ENCODE peak calls at places on chromosomes 13 and 19, in four cellular contexts. One of them, this sample, is unnamed.
A peak's percentile ranks its signal among the peaks of the same experiment; 100 is the strongest.

GRCh38 chr19:34675250-34675649 is 1.7 kb downstream of the SCGB2B2 start:
- DNase-seq in activated CD4-positive, CD25-positive, alpha-beta regulatory T cell: no peak
- DNase-seq in activated CD4-positive, alpha-beta T cell treated with anti-CD3 and anti-CD28 coated beads, Interleukin-2, amount 50 U/mL, for 48 hours: no peak
- DNase-seq in GM13976: no peak
- DNase-seq in this sample: no peak

GRCh38 chr19:343451-343931 is 1.1 kb downstream of the MIER2 start:
- DNase-seq in activated CD4-positive, CD25-positive, alpha-beta regulatory T cell: no peak
- DNase-seq in activated CD4-positive, alpha-beta T cell treated with anti-CD3 and anti-CD28 coated beads, Interleukin-2, amount 50 U/mL, for 48 hours: no peak
- DNase-seq in GM13976: no peak
- DNase-seq in this sample: no peak

GRCh38 chr13:81664872-81665271 is 1323.9 kb upstream of the SPRY2 start:
- DNase-seq in activated CD4-positive, alpha-beta T cell treated with anti-CD3 and anti-CD28 coated beads, Interleukin-2, amount 50 U/mL, for 48 hours: no peak
- DNase-seq in activated CD4-positive, CD25-positive, alpha-beta regulatory T cell: no peak
- DNase-seq in GM13976: no peak
- DNase-seq in this sample: no peak

GRCh38 chr19:13869324-13869723 is 7.6 kb upstream of the NANOS3 start:
- DNase-seq in activated CD4-positive, CD25-positive, alpha-beta regulatory T cell: no peak
- DNase-seq in activated CD4-positive, alpha-beta T cell treated with anti-CD3 and anti-CD28 coated beads, Interleukin-2, amount 50 U/mL, for 48 hours: no peak
- DNase-seq in GM13976: no peak
- DNase-seq in this sample: no peak

GRCh38 chr13:44921931-44922758 is 67.1 kb downstream of the NUFIP1 start:
- DNase-seq in GM13976: no peak
- DNase-seq in activated CD4-positive, alpha-beta T cell treated with anti-CD3 and anti-CD28 coated beads, Interleukin-2, amount 50 U/mL, for 48 hours: no peak
- DNase-seq in activated CD4-positive, CD25-positive, alpha-beta regulatory T cell: no peak
- DNase-seq in this sample: peak; percentile 100

GRCh38 chr19:12792853-12793289 is 1.6 kb downstream of the JUNB start:
- DNase-seq in GM13976: no peak
- DNase-seq in activated CD4-positive, CD25-positive, alpha-beta regulatory T cell: no peak
- DNase-seq in activated CD4-positive, alpha-beta T cell treated with anti-CD3 and anti-CD28 coated beads, Interleukin-2, amount 50 U/mL, for 48 hours: no peak
- DNase-seq in this sample: no peak

GRCh38 chr19:18879579-18880373 is 16.2 kb downstream of the CERS1 start:
- DNase-seq in GM13976: no peak
- DNase-seq in activated CD4-positive, CD25-positive, alpha-beta regulatory T cell: no peak
- DNase-seq in activated CD4-positive, alpha-beta T cell treated with anti-CD3 and anti-CD28 coated beads, Interleukin-2, amount 50 U/mL, for 48 hours: peak; percentile 39
- DNase-seq in this sample: peak; percentile 29

GRCh38 chr19:8392017-8392591 is 1.9 kb downstream of the RAB11B start:
- DNase-seq in activated CD4-positive, alpha-beta T cell treated with anti-CD3 and anti-CD28 coated beads, Interleukin-2, amount 50 U/mL, for 48 hours: no peak
- DNase-seq in GM13976: no peak
- DNase-seq in activated CD4-positive, CD25-positive, alpha-beta regulatory T cell: no peak
- DNase-seq in this sample: peak; percentile 40

GRCh38 chr19:17394891-17395415 is 957 bp upstream of the CCDC194 start:
- DNase-seq in activated CD4-positive, CD25-positive, alpha-beta regulatory T cell: peak; percentile 25
- DNase-seq in activated CD4-positive, alpha-beta T cell treated with anti-CD3 and anti-CD28 coated beads, Interleukin-2, amount 50 U/mL, for 48 hours: peak; percentile 90
- DNase-seq in GM13976: peak; percentile 83
- DNase-seq in this sample: no peak

GRCh38 chr13:99383946-99384345 is 76.7 kb upstream of the GPR183 start:
- DNase-seq in activated CD4-positive, CD25-positive, alpha-beta regulatory T cell: no peak
- DNase-seq in activated CD4-positive, alpha-beta T cell treated with anti-CD3 and anti-CD28 coated beads, Interleukin-2, amount 50 U/mL, for 48 hours: peak; percentile 45
- DNase-seq in GM13976: no peak
- DNase-seq in this sample: no peak

GRCh38 chr13:64675256-64675892 is 2554.8 kb downstream of the PCDH9 start:
- DNase-seq in activated CD4-positive, alpha-beta T cell treated with anti-CD3 and anti-CD28 coated beads, Interleukin-2, amount 50 U/mL, for 48 hours: no peak
- DNase-seq in activated CD4-positive, CD25-positive, alpha-beta regulatory T cell: no peak
- DNase-seq in GM13976: no peak
- DNase-seq in this sample: peak; percentile 12

GRCh38 chr13:31048521-31048920 is 113.2 kb downstream of the HSPH1 start:
- DNase-seq in GM13976: no peak
- DNase-seq in activated CD4-positive, alpha-beta T cell treated with anti-CD3 and anti-CD28 coated beads, Interleukin-2, amount 50 U/mL, for 48 hours: no peak
- DNase-seq in activated CD4-positive, CD25-positive, alpha-beta regulatory T cell: no peak
- DNase-seq in this sample: no peak

GRCh38 chr19:3028305-3029069 is 593 bp downstream of the TLE2 start:
- DNase-seq in activated CD4-positive, alpha-beta T cell treated with anti-CD3 and anti-CD28 coated beads, Interleukin-2, amount 50 U/mL, for 48 hours: no peak
- DNase-seq in GM13976: no peak
- DNase-seq in activated CD4-positive, CD25-positive, alpha-beta regulatory T cell: no peak
- DNase-seq in this sample: no peak

GRCh38 chr19:10812902-10813404 is 23.1 kb downstream of the TMED1 start:
- DNase-seq in activated CD4-positive, CD25-positive, alpha-beta regulatory T cell: no peak
- DNase-seq in activated CD4-positive, alpha-beta T cell treated with anti-CD3 and anti-CD28 coated beads, Interleukin-2, amount 50 U/mL, for 48 hours: peak; percentile 55
- DNase-seq in GM13976: no peak
- DNase-seq in this sample: peak; percentile 88

GRCh38 chr19:1259873-1260748 is 9.0 kb upstream of the CIRBP start:
- DNase-seq in GM13976: no peak
- DNase-seq in activated CD4-positive, alpha-beta T cell treated with anti-CD3 and anti-CD28 coated beads, Interleukin-2, amount 50 U/mL, for 48 hours: peak; percentile 69
- DNase-seq in activated CD4-positive, CD25-positive, alpha-beta regulatory T cell: peak; percentile 37
- DNase-seq in this sample: no peak

GRCh38 chr13:110831437-110832204 is 83.2 kb downstream of the ANKRD10 start:
- DNase-seq in activated CD4-positive, alpha-beta T cell treated with anti-CD3 and anti-CD28 coated beads, Interleukin-2, amount 50 U/mL, for 48 hours: no peak
- DNase-seq in activated CD4-positive, CD25-positive, alpha-beta regulatory T cell: no peak
- DNase-seq in GM13976: no peak
- DNase-seq in this sample: no peak

GRCh38 chr19:18203408-18203862 is 407 bp downstream of the RAB3A start:
- DNase-seq in GM13976: no peak
- DNase-seq in activated CD4-positive, CD25-positive, alpha-beta regulatory T cell: peak; percentile 51
- DNase-seq in activated CD4-positive, alpha-beta T cell treated with anti-CD3 and anti-CD28 coated beads, Interleukin-2, amount 50 U/mL, for 48 hours: peak; percentile 50
- DNase-seq in this sample: no peak

GRCh38 chr13:94325660-94326059 is 153.8 kb downstream of the DCT start:
- DNase-seq in activated CD4-positive, alpha-beta T cell treated with anti-CD3 and anti-CD28 coated beads, Interleukin-2, amount 50 U/mL, for 48 hours: no peak
- DNase-seq in activated CD4-positive, CD25-positive, alpha-beta regulatory T cell: no peak
- DNase-seq in GM13976: no peak
- DNase-seq in this sample: peak; percentile 86

GRCh38 chr13:98869408-98870090 is 108.3 kb downstream of the DOCK9 start:
- DNase-seq in activated CD4-positive, alpha-beta T cell treated with anti-CD3 and anti-CD28 coated beads, Interleukin-2, amount 50 U/mL, for 48 hours: no peak
- DNase-seq in activated CD4-positive, CD25-positive, alpha-beta regulatory T cell: no peak
- DNase-seq in GM13976: peak; percentile 43
- DNase-seq in this sample: peak; percentile 26

GRCh38 chr19:50551713-50552187 is 16.5 kb downstream of the LRRC4B start:
- DNase-seq in GM13976: no peak
- DNase-seq in activated CD4-positive, CD25-positive, alpha-beta regulatory T cell: no peak
- DNase-seq in activated CD4-positive, alpha-beta T cell treated with anti-CD3 and anti-CD28 coated beads, Interleukin-2, amount 50 U/mL, for 48 hours: no peak
- DNase-seq in this sample: no peak

GRCh38 chr19:43470288-43470687 is 4.9 kb upstream of the LYPD3 start:
- DNase-seq in activated CD4-positive, CD25-positive, alpha-beta regulatory T cell: no peak
- DNase-seq in GM13976: no peak
- DNase-seq in activated CD4-positive, alpha-beta T cell treated with anti-CD3 and anti-CD28 coated beads, Interleukin-2, amount 50 U/mL, for 48 hours: peak; percentile 40
- DNase-seq in this sample: no peak

GRCh38 chr13:40673414-40673813 is 7.0 kb upstream of the FOXO1 start:
- DNase-seq in activated CD4-positive, CD25-positive, alpha-beta regulatory T cell: no peak
- DNase-seq in GM13976: no peak
- DNase-seq in activated CD4-positive, alpha-beta T cell treated with anti-CD3 and anti-CD28 coated beads, Interleukin-2, amount 50 U/mL, for 48 hours: no peak
- DNase-seq in this sample: no peak

GRCh38 chr19:37986048-37986750 is 79.2 kb downstream of the SIPA1L3 start:
- DNase-seq in activated CD4-positive, alpha-beta T cell treated with anti-CD3 and anti-CD28 coated beads, Interleukin-2, amount 50 U/mL, for 48 hours: no peak
- DNase-seq in GM13976: no peak
- DNase-seq in activated CD4-positive, CD25-positive, alpha-beta regulatory T cell: no peak
- DNase-seq in this sample: no peak

GRCh38 chr13:112252744-112253590 is 123.2 kb upstream of the SPACA7 start:
- DNase-seq in activated CD4-positive, CD25-positive, alpha-beta regulatory T cell: no peak
- DNase-seq in activated CD4-positive, alpha-beta T cell treated with anti-CD3 and anti-CD28 coated beads, Interleukin-2, amount 50 U/mL, for 48 hours: no peak
- DNase-seq in GM13976: no peak
- DNase-seq in this sample: no peak

GRCh38 chr19:48943081-48943480 is 9.6 kb downstream of the DHDH start:
- DNase-seq in GM13976: no peak
- DNase-seq in activated CD4-positive, alpha-beta T cell treated with anti-CD3 and anti-CD28 coated beads, Interleukin-2, amount 50 U/mL, for 48 hours: no peak
- DNase-seq in activated CD4-positive, CD25-positive, alpha-beta regulatory T cell: no peak
- DNase-seq in this sample: no peak

GRCh38 chr19:17281391-17282304 is at the start of gene ANKLE1:
- DNase-seq in activated CD4-positive, alpha-beta T cell treated with anti-CD3 and anti-CD28 coated beads, Interleukin-2, amount 50 U/mL, for 48 hours: peak; percentile 71
- DNase-seq in activated CD4-positive, CD25-positive, alpha-beta regulatory T cell: peak; percentile 30
- DNase-seq in GM13976: peak; percentile 86
- DNase-seq in this sample: no peak

GRCh38 chr19:1001538-1002166 is 1.4 kb downstream of the GRIN3B start:
- DNase-seq in activated CD4-positive, alpha-beta T cell treated with anti-CD3 and anti-CD28 coated beads, Interleukin-2, amount 50 U/mL, for 48 hours: peak; percentile 82
- DNase-seq in activated CD4-positive, CD25-positive, alpha-beta regulatory T cell: peak; percentile 39
- DNase-seq in GM13976: peak; percentile 88
- DNase-seq in this sample: no peak

GRCh38 chr13:111140562-111141105 is 25.5 kb downstream of the ARHGEF7 start:
- DNase-seq in activated CD4-positive, alpha-beta T cell treated with anti-CD3 and anti-CD28 coated beads, Interleukin-2, amount 50 U/mL, for 48 hours: no peak
- DNase-seq in activated CD4-positive, CD25-positive, alpha-beta regulatory T cell: no peak
- DNase-seq in GM13976: no peak
- DNase-seq in this sample: no peak

GRCh38 chr13:112756511-112756966 is 66.7 kb downstream of the ATP11A start:
- DNase-seq in activated CD4-positive, CD25-positive, alpha-beta regulatory T cell: no peak
- DNase-seq in GM13976: no peak
- DNase-seq in activated CD4-positive, alpha-beta T cell treated with anti-CD3 and anti-CD28 coated beads, Interleukin-2, amount 50 U/mL, for 48 hours: no peak
- DNase-seq in this sample: no peak

GRCh38 chr19:47309038-47309437 is 623 bp upstream of the C5AR1 start:
- DNase-seq in GM13976: no peak
- DNase-seq in activated CD4-positive, CD25-positive, alpha-beta regulatory T cell: no peak
- DNase-seq in activated CD4-positive, alpha-beta T cell treated with anti-CD3 and anti-CD28 coated beads, Interleukin-2, amount 50 U/mL, for 48 hours: no peak
- DNase-seq in this sample: peak; percentile 48

GRCh38 chr13:21526707-21527454 is 67.8 kb upstream of the ZDHHC20 start:
- DNase-seq in GM13976: no peak
- DNase-seq in activated CD4-positive, alpha-beta T cell treated with anti-CD3 and anti-CD28 coated beads, Interleukin-2, amount 50 U/mL, for 48 hours: no peak
- DNase-seq in activated CD4-positive, CD25-positive, alpha-beta regulatory T cell: no peak
- DNase-seq in this sample: no peak

GRCh38 chr13:99484405-99484981 is 16.8 kb upstream of the TM9SF2 start:
- DNase-seq in activated CD4-positive, CD25-positive, alpha-beta regulatory T cell: no peak
- DNase-seq in activated CD4-positive, alpha-beta T cell treated with anti-CD3 and anti-CD28 coated beads, Interleukin-2, amount 50 U/mL, for 48 hours: no peak
- DNase-seq in GM13976: no peak
- DNase-seq in this sample: peak; percentile 69

GRCh38 chr19:4801085-4801619 is 9.6 kb downstream of the FEM1A start:
- DNase-seq in GM13976: no peak
- DNase-seq in activated CD4-positive, alpha-beta T cell treated with anti-CD3 and anti-CD28 coated beads, Interleukin-2, amount 50 U/mL, for 48 hours: no peak
- DNase-seq in activated CD4-positive, CD25-positive, alpha-beta regulatory T cell: no peak
- DNase-seq in this sample: no peak

GRCh38 chr19:54172764-54173699 is at the start of gene TMC4:
- DNase-seq in activated CD4-positive, CD25-positive, alpha-beta regulatory T cell: no peak
- DNase-seq in activated CD4-positive, alpha-beta T cell treated with anti-CD3 and anti-CD28 coated beads, Interleukin-2, amount 50 U/mL, for 48 hours: peak; percentile 24
- DNase-seq in GM13976: no peak
- DNase-seq in this sample: no peak

GRCh38 chr13:110520431-110521295 is 40.9 kb downstream of the RAB20 start:
- DNase-seq in GM13976: no peak
- DNase-seq in activated CD4-positive, alpha-beta T cell treated with anti-CD3 and anti-CD28 coated beads, Interleukin-2, amount 50 U/mL, for 48 hours: no peak
- DNase-seq in activated CD4-positive, CD25-positive, alpha-beta regulatory T cell: no peak
- DNase-seq in this sample: peak; percentile 81

GRCh38 chr13:113393226-113393571 is 29.3 kb upstream of the GRTP1 start:
- DNase-seq in GM13976: no peak
- DNase-seq in activated CD4-positive, alpha-beta T cell treated with anti-CD3 and anti-CD28 coated beads, Interleukin-2, amount 50 U/mL, for 48 hours: no peak
- DNase-seq in activated CD4-positive, CD25-positive, alpha-beta regulatory T cell: no peak
- DNase-seq in this sample: no peak

This sample was measured in LHCN-M2.